ENCODE peak calls at places on chromosomes 4 and X, in ten cellular contexts. Y is Calu3, L is dorsolateral prefrontal cortex, K is HFFc6, N is endothelial cell, P is cardiac fibroblast, F is thoracic aorta, D is GM12865, S is lung, H is tibial artery. O is an unnamed sample.

GRCh38 chr4:41455215-41455614 is 82.7 kb upstream of the LIMCH1 start:
- DNase-seq in Y (no peak), L (no peak), K (no peak), N (no peak), P (peak), F (no peak), D (no peak), S (no peak), H (no peak), O (no peak)

GRCh38 chrX:107562482-107562881 is 65.8 kb upstream of the PRPS1 start:
- DNase-seq in Y (no peak), L (no peak), K (peak), N (no peak), P (peak), F (no peak), D (no peak), S (no peak), H (no peak), O (no peak)

GRCh38 chr4:4326136-4326535 is 36.1 kb downstream of the ZBTB49 start:
- DNase-seq in Y (no peak), L (no peak), K (no peak), N (no peak), P (no peak), F (no peak), D (no peak), S (no peak), H (no peak), O (peak)

GRCh38 chr4:68368566-68369473 is 18.9 kb upstream of the YTHDC1 start:
- DNase-seq in Y (peak), L (no peak), K (peak), N (no peak), P (peak), F (no peak), D (no peak), S (no peak), H (no peak), O (no peak)

GRCh38 chrX:123818243-123818642 is 41.6 kb upstream of the XIAP start:
- DNase-seq in Y (peak), L (no peak), K (peak), N (no peak), P (no peak), F (no peak), D (no peak), S (no peak), H (no peak), O (no peak)

GRCh38 chr4:681736-682451 is 7.1 kb downstream of the SLC49A3 start:
- DNase-seq in Y (peak), L (no peak), K (no peak), N (no peak), P (no peak), F (no peak), D (peak), S (peak), H (no peak), O (no peak)

GRCh38 chr4:139924782-139925181 is 229.2 kb downstream of the MAML3 start:
- DNase-seq in Y (no peak), L (no peak), K (no peak), N (no peak), P (no peak), F (no peak), D (no peak), S (no peak), H (no peak), O (no peak)

GRCh38 chrX:152520653-152521052 is 69.5 kb upstream of the GABRA3 start:
- DNase-seq in Y (no peak), L (no peak), K (no peak), N (no peak), P (no peak), F (no peak), D (peak), S (no peak), H (no peak), O (no peak)

GRCh38 chr4:54837576-54838140 is 179.9 kb downstream of the KIT start:
- DNase-seq in Y (no peak), L (no peak), K (no peak), N (no peak), P (no peak), F (no peak), D (no peak), S (no peak), H (no peak), O (no peak)

GRCh38 chrX:111168314-111168713 is 72.3 kb downstream of the PAK3 start:
- DNase-seq in Y (no peak), L (no peak), K (no peak), N (peak), P (peak), F (no peak), D (peak), S (no peak), H (no peak), O (no peak)

GRCh38 chr4:171484681-171485080 is 328.5 kb upstream of the GALNTL6 start:
- DNase-seq in Y (no peak), L (no peak), K (no peak), N (no peak), P (no peak), F (no peak), D (no peak), S (no peak), H (no peak), O (no peak)

GRCh38 chr4:1205641-1206298 is 33.4 kb upstream of the SPON2 start:
- DNase-seq in Y (no peak), L (no peak), K (no peak), N (peak), P (no peak), F (peak), D (no peak), S (no peak), H (no peak), O (peak)

GRCh38 chr4:119525005-119525749 is 103.4 kb downstream of the PDE5A start:
- DNase-seq in Y (no peak), L (no peak), K (peak), N (no peak), P (peak), F (no peak), D (no peak), S (no peak), H (no peak), O (no peak)

GRCh38 chrX:153590961-153591956 is 7.7 kb downstream of the CCNQ start:
- DNase-seq in Y (no peak), L (no peak), K (no peak), N (no peak), P (no peak), F (no peak), D (no peak), S (no peak), H (no peak), O (no peak)

GRCh38 chr4:613126-613525 is 12.2 kb upstream of the PDE6B start:
- DNase-seq in Y (no peak), L (no peak), K (no peak), N (no peak), P (no peak), F (no peak), D (no peak), S (no peak), H (no peak), O (peak)

GRCh38 chrX:30904632-30905031 is 15.6 kb upstream of the TAB3 start:
- DNase-seq in Y (no peak), L (no peak), K (no peak), N (no peak), P (no peak), F (no peak), D (no peak), S (no peak), H (no peak), O (no peak)

GRCh38 chr4:8834681-8835220 is 36.9 kb downstream of the HMX1 start:
- DNase-seq in Y (no peak), L (peak), K (no peak), N (no peak), P (no peak), F (no peak), D (no peak), S (no peak), H (no peak), O (no peak)

GRCh38 chrX:129825746-129826505 is 17.8 kb downstream of the ZDHHC9 start:
- DNase-seq in Y (no peak), L (no peak), K (no peak), N (no peak), P (no peak), F (no peak), D (no peak), S (no peak), H (no peak), O (no peak)

GRCh38 chr4:41930139-41930831 is 4.9 kb upstream of the TMEM33 start:
- DNase-seq in Y (no peak), L (no peak), K (no peak), N (no peak), P (no peak), F (no peak), D (no peak), S (no peak), H (no peak), O (no peak)

GRCh38 chr4:1504786-1505500 is 98.7 kb upstream of the NKX1-1 start:
- DNase-seq in Y (no peak), L (peak), K (no peak), N (no peak), P (no peak), F (no peak), D (no peak), S (no peak), H (peak), O (no peak)

DNA sequence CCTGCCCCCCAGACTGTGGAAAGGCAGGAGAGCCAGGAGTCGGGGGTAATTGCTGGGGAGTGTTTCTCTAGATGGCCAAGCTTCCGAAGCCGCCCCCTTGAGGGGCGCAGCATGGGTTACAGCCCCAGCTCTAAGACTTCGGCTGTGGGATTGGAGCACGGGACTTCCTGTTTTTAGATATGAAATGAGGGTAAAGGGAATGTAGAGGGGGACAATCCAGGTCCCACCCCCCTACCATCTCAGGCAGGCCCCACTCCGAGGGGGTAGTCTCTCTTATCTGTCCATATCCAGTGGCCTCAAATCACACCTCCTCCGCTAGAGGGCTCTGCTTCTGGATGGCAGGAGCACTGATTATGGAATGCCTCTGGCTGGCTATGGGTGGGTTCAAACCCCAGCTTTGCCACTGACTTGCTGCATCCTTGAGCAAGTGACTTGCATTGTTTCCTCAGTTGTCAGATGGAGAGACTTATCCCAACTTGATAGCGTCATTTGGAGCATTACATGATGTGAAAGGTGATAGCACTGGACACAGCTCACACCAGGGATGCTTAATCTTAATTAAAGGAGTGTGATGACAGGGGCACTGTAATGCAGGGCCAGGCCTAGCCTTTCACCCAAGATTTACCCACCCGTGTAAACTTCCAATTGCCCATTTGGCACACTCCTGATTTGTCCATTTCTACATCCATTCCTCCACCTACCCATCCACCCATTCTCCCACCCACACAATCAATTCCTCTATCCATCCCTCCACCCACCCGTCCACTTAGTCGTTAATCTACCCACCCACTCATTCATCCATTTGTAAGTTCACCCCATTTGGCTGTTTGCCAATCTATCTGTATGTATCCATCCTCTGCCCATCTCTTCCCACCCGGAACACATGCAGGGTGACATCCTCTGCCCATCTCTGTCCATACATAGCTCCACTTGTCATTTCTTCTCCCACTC is 845 bp upstream of the KCND1 start:
- DNase-seq in Y (peak), L (no peak), K (peak), N (peak), P (peak), F (no peak), D (peak), S (peak), H (peak), O (no peak)
- TF ChIP-seq CTCF in Y (peak), L (peak), K (peak), N (no peak), P (peak), F (peak), D (peak), S (no peak), H (peak), O (peak)

DNA sequence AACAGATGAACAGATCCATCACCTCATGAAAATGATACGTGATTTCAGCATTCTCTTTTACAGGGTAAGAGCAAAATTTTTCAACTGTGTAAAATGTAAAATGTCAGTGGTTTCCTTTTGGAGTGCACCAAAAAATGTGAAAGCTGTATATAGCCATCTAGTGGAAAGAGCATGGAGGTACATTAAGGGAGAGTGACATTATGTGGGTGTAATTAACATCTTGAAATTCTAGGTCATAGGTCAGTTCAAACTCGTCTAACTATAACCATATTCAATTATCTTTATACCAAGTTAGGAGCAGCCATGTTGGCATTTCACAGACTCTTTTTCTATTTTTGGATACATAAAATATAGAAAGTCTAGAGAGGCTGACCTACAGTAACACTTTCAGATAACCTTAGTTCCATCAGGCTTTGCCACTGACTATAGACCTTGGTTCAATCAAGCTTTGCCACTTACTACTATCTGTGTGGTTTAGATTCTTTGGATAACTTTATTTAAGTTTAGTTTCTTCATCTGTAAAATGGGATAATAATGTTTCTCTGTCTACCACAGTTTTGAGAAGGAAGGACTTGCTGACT is 30.2 kb downstream of the NEIL3 start:
- DNase-seq in Y (no peak), L (no peak), K (peak), N (no peak), P (peak), F (no peak), D (peak), S (no peak), H (no peak), O (no peak)
- TF ChIP-seq CTCF in Y (peak), L (peak), K (peak), N (peak), P (peak), F (peak), D (peak), S (peak), H (peak), O (peak)

GRCh38 chr4:6622744-6623143 is 17.7 kb upstream of the MRFAP1 start:
- DNase-seq in Y (no peak), L (no peak), K (no peak), N (no peak), P (no peak), F (no peak), D (no peak), S (no peak), H (no peak), O (peak)

GRCh38 chr4:6621556-6621927 is 18.9 kb upstream of the MRFAP1 start:
- DNase-seq in Y (no peak), L (no peak), K (no peak), N (no peak), P (no peak), F (no peak), D (no peak), S (no peak), H (no peak), O (peak)

GRCh38 chr4:6620296-6620695 is 20.2 kb upstream of the MRFAP1 start:
- DNase-seq in Y (no peak), L (no peak), K (no peak), N (no peak), P (no peak), F (no peak), D (no peak), S (no peak), H (no peak), O (no peak)

GRCh38 chr4:6619466-6620255 is 20.8 kb upstream of the MRFAP1 start:
- DNase-seq in Y (no peak), L (no peak), K (no peak), N (no peak), P (no peak), F (no peak), D (no peak), S (no peak), H (no peak), O (peak)

GRCh38 chr4:6620891-6621555 is 19.5 kb upstream of the MRFAP1 start:
- DNase-seq in Y (no peak), L (no peak), K (no peak), N (no peak), P (no peak), F (no peak), D (no peak), S (no peak), H (no peak), O (peak)
- TF ChIP-seq CTCF in Y (no peak), L (no peak), K (no peak), N (no peak), P (no peak), F (no peak), D (no peak), S (no peak), H (no peak), O (no peak)

DNA sequence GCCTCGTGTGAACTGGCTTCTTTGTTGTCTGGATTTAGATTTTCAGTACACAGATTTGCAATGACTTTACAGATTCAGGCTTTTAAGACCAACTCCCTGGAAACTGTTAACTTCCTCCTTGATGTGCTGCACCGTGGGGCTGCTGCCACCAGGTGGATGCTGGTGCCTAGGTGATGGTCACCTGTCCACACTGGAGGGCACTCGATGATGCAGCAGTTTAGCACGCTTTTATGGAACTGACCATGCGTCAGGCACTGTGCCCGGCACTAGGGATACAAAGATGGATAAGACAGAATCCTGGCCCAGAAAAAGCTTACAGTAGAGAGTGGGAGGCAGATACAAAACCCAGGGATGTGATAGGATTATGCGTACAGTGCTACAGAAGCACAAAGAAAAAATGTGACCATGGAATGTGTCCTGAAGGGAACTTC is 180.7 kb downstream of the CEP135 start:
- DNase-seq in Y (peak), L (no peak), K (no peak), N (peak), P (peak), F (no peak), D (peak), S (no peak), H (no peak), O (no peak)
- TF ChIP-seq CTCF in Y (peak), L (no peak), K (peak), N (peak), P (peak), F (no peak), D (peak), S (no peak), H (no peak), O (peak)

GRCh38 chr4:79820427-79820826 is 252.6 kb downstream of the ANTXR2 start:
- DNase-seq in Y (no peak), L (no peak), K (no peak), N (no peak), P (no peak), F (no peak), D (no peak), S (no peak), H (no peak), O (no peak)
- TF ChIP-seq CTCF in Y (no peak), L (no peak), K (no peak), N (no peak), P (no peak), F (no peak), D (no peak), S (no peak), H (no peak), O (no peak)

DNA sequence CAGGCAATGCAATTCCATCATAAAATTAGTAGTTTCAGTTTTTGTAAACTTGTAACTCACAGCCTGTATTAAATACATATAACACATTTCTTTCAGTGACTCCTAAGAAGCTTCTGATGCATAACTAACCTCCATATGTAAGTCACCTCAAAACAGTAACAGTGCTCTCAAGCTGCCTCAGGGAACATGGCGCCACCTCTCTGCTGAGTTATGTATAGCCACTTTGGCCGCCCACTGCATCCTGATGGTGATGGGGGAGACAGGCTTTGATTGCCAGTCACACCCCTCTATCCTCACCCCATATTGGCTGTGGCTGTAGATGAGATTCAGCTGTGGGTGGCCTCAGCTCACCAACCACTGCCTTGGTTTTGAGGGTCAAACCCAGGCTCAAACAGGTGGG is 54.3 kb downstream of the LRBA start:
- DNase-seq in Y (peak), L (no peak), K (peak), N (peak), P (peak), F (no peak), D (peak), S (no peak), H (no peak), O (no peak)
- TF ChIP-seq CTCF in Y (peak), L (peak), K (peak), N (peak), P (peak), F (no peak), D (peak), S (no peak), H (no peak), O (peak)

DNA sequence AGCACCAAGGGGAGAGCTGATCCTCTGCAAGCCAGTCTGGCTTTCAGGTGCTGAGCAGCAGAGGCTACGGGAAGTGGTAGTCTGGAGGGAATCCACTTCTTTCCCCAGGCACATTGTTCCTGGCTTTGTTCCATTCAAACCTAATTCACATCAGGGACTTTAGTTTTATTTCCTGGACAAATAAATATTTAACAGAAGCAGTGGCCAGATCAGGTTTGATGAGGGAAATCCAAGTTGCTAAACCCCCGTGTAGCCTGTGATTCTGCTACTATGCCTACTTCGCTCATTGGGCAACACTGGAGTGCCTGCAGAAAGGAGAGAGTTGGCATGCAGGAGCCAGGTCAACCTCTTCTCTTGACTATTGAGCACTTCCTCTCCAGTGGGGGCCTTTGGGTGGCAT is 13.8 kb upstream of the STBD1 start:
- DNase-seq in Y (peak), L (no peak), K (no peak), N (no peak), P (no peak), F (no peak), D (no peak), S (peak), H (no peak), O (no peak)
- TF ChIP-seq CTCF in Y (no peak), L (no peak), K (no peak), N (no peak), P (no peak), F (no peak), D (no peak), S (no peak), H (no peak), O (no peak)

GRCh38 chrX:24684048-24684447 is 9.7 kb upstream of the POLA1 start:
- DNase-seq in Y (no peak), L (no peak), K (no peak), N (no peak), P (no peak), F (no peak), D (no peak), S (no peak), H (no peak), O (no peak)

GRCh38 chrX:24682739-24683432 is 10.8 kb upstream of the POLA1 start:
- DNase-seq in Y (no peak), L (no peak), K (no peak), N (no peak), P (no peak), F (no peak), D (no peak), S (no peak), H (no peak), O (no peak)
- TF ChIP-seq CTCF in Y (no peak), L (no peak), K (no peak), N (no peak), P (no peak), F (no peak), D (no peak), S (no peak), H (no peak), O (no peak)

O was measured in CD14-positive monocyte.